ENCODE peak calls at places on chromosomes 13 and 19, in nine cellular contexts. P is stimulated activated CD8-positive, alpha-beta memory T cell treated with anti-CD3 and anti-CD28 coated beads, Interleukin-2, amount 100 ng/mL, for 48 hours; K is MM.1S; S is GOT3; V is epithelial cell of proximal tubule; I is Caki2; E is bronchial epithelial cell; G is NCI-H510A treated with DMSO at 0.1 percent for 48 hours; F is occipital lobe. T is an unnamed sample.

GRCh38 chr13:99986751-99987150 is 5.2 kb downstream of the ZIC2 start:
- DNase-seq in P (no peak), K (no peak), S (no peak), V (no peak), I (no peak), E (no peak), G (no peak), F (no peak), T (no peak)

GRCh38 chr19:38650180-38650775 is 2.8 kb downstream of the ACTN4 start:
- DNase-seq in P (no peak), K (no peak), S (no peak), V (no peak), I (no peak), E (peak), G (no peak), F (no peak), T (no peak)

GRCh38 chr19:32581704-32582164 is 744 bp downstream of the PDCD5 start:
- DNase-seq in P (no peak), K (no peak), S (no peak), V (peak), I (no peak), E (peak), G (no peak), F (no peak), T (no peak)

GRCh38 chr13:30105381-30105780 is 202.0 kb downstream of the KATNAL1 start:
- DNase-seq in P (no peak), K (no peak), S (no peak), V (no peak), I (no peak), E (no peak), G (no peak), F (no peak), T (no peak)

GRCh38 chr19:17846146-17846545 is 1.6 kb downstream of the JAK3 start:
- DNase-seq in P (no peak), K (no peak), S (no peak), V (no peak), I (no peak), E (no peak), G (no peak), F (no peak), T (no peak)

GRCh38 chr13:26784704-26785639 is 24.4 kb upstream of the GPR12 start:
- DNase-seq in P (no peak), K (peak), S (no peak), V (no peak), I (no peak), E (no peak), G (no peak), F (no peak), T (no peak)

GRCh38 chr13:113589251-113589960 is 4.9 kb downstream of the TFDP1 start:
- DNase-seq in P (no peak), K (no peak), S (no peak), V (no peak), I (no peak), E (no peak), G (no peak), F (no peak), T (no peak)

GRCh38 chr13:30551194-30551593 is 66.5 kb upstream of the USPL1 start:
- DNase-seq in P (no peak), K (peak), S (no peak), V (no peak), I (no peak), E (peak), G (peak), F (no peak), T (no peak)

GRCh38 chr19:24059572-24060295 is 27.3 kb upstream of the ZNF254 start:
- DNase-seq in P (no peak), K (no peak), S (no peak), V (no peak), I (no peak), E (peak), G (no peak), F (no peak), T (no peak)

GRCh38 chr19:31280266-31281006 is 68.8 kb downstream of the TSHZ3 start:
- DNase-seq in P (no peak), K (no peak), S (no peak), V (no peak), I (no peak), E (peak), G (no peak), F (no peak), T (no peak)

GRCh38 chr13:51821666-51822065 is 17.7 kb upstream of the DHRS12 start:
- DNase-seq in P (no peak), K (no peak), S (no peak), V (no peak), I (no peak), E (no peak), G (no peak), F (no peak), T (no peak)

GRCh38 chr19:3440082-3440481 is 40.2 kb downstream of the SMIM24 start:
- DNase-seq in P (peak), K (peak), S (no peak), V (no peak), I (no peak), E (no peak), G (no peak), F (no peak), T (no peak)

GRCh38 chr13:57644106-57644505 is 12.6 kb downstream of the PCDH17 start:
- DNase-seq in P (no peak), K (no peak), S (no peak), V (no peak), I (no peak), E (no peak), G (no peak), F (no peak), T (no peak)